ENCODE peak calls at places on chromosomes 13 and 19, in ten cellular contexts. X is breast epithelium; F is colonic mucosa; S is tibial nerve; G is upper lobe of right lung; M is endothelial cell of umbilical vein; J is lung; R is SJSA1; B is CD4-positive, alpha-beta T cell; Z is kidney. V is an unnamed sample.

GRCh38 chr19:45153339-45154063 is 7.3 kb downstream of the NKPD1 start:
- DNase-seq in G (no peak), B (peak; percentile 15), Z (peak; percentile 75), M (peak; percentile 34), R (no peak), J (no peak), F (peak; percentile 35), X (no peak), S (no peak), V (no peak)

GRCh38 chr13:49777746-49778614 is 14.5 kb downstream of the KPNA3 start:
- DNase-seq in F (no peak), B (no peak), R (no peak), S (no peak), G (no peak), Z (no peak), X (no peak), M (no peak), J (no peak), V (no peak)

GRCh38 chr13:113141591-113141950 is 16.9 kb upstream of the PROZ start:
- DNase-seq in M (no peak), Z (peak; percentile 72), F (no peak), B (no peak), S (no peak), X (no peak), G (no peak), R (no peak), J (no peak), V (no peak)

GRCh38 chr13:52600666-52601065 is 41.6 kb upstream of the HNRNPA1L2 start:
- DNase-seq in F (no peak), B (no peak), X (no peak), M (peak; percentile 61), Z (no peak), S (no peak), R (no peak), G (no peak), J (no peak), V (no peak)

GRCh38 chr13:21148557-21149258 is 27.6 kb downstream of the SKA3 start:
- DNase-seq in Z (no peak), X (no peak), S (no peak), B (no peak), R (no peak), G (no peak), F (no peak), M (no peak), J (no peak), V (no peak)

GRCh38 chr13:76820759-76821158 is 65.4 kb downstream of the KCTD12 start:
- DNase-seq in M (no peak), Z (no peak), R (no peak), F (no peak), G (no peak), J (no peak), X (peak; percentile 32), B (no peak), S (peak; percentile 66), V (no peak)

GRCh38 chr13:18944501-18945068 is 237.0 kb downstream of the TUBA3C start:
- DNase-seq in B (no peak), F (no peak), Z (peak; percentile 69), J (no peak), G (peak; percentile 61), X (no peak), M (no peak), S (no peak), R (no peak), V (no peak)

GRCh38 chr13:84844473-84844872 is 954.7 kb downstream of the SLITRK6 start:
- DNase-seq in S (no peak), M (no peak), F (no peak), J (no peak), X (no peak), Z (no peak), G (no peak), B (no peak), R (no peak), V (no peak)

GRCh38 chr13:113668491-113668971 is 1.5 kb downstream of the GRK1 start:
- DNase-seq in G (peak; percentile 61), R (peak; percentile 61), Z (peak; percentile 48), S (peak; percentile 8), B (no peak), M (no peak), J (no peak), X (no peak), F (no peak), V (no peak)

GRCh38 chr13:106318941-106319411 is 216.5 kb downstream of the EFNB2 start:
- DNase-seq in J (peak; percentile 48), S (no peak), F (no peak), B (no peak), R (no peak), G (no peak), X (no peak), Z (no peak), M (peak; percentile 97), V (peak; percentile 74)

GRCh38 chr13:34469212-34469983 is 472.7 kb upstream of the NBEA start:
- DNase-seq in G (no peak), J (no peak), X (no peak), F (no peak), S (no peak), B (no peak), M (peak; percentile 76), R (no peak), Z (no peak), V (no peak)

GRCh38 chr13:81551036-81551435 is 1210.1 kb upstream of the SPRY2 start:
- DNase-seq in J (no peak), F (no peak), G (no peak), X (no peak), Z (no peak), M (no peak), R (no peak), B (no peak), S (no peak), V (no peak)

GRCh38 chr13:42038661-42039456 is 9.6 kb upstream of the DGKH start:
- DNase-seq in J (no peak), F (no peak), X (no peak), S (no peak), M (no peak), R (no peak), Z (peak; percentile 66), G (no peak), B (no peak), V (no peak)

GRCh38 chr13:109971006-109971744 is 184.8 kb upstream of the IRS2 start:
- DNase-seq in M (no peak), S (no peak), B (no peak), F (no peak), Z (no peak), G (no peak), J (no peak), R (peak; percentile 56), X (no peak), V (no peak)

GRCh38 chr19:12325690-12326089 is 7.7 kb downstream of the ZNF563 start:
- DNase-seq in G (no peak), Z (no peak), R (no peak), S (no peak), M (no peak), X (no peak), F (no peak), B (no peak), J (no peak), V (no peak)
- H3K9me3 ChIP-seq in G (no peaks in the 10 kb centered on the region), Z (no peaks in the 10 kb centered on the region), R (peaks cover 9% of the 10 kb centered on the region), S (no peaks in the 10 kb centered on the region), M (no peaks in the 10 kb centered on the region), X (no peaks in the 10 kb centered on the region), F (no peaks in the 10 kb centered on the region), B (peaks cover 14% of the 10 kb centered on the region), J (no peaks in the 10 kb centered on the region), V (peaks cover 9% of the 10 kb centered on the region)

GRCh38 chr19:50498219-50499056 is 12.6 kb downstream of the JOSD2 start:
- DNase-seq in S (no peak), Z (no peak), G (no peak), R (no peak), B (no peak), J (no peak), F (no peak), X (no peak), M (no peak), V (no peak)
- H3K27ac ChIP-seq in S (no peak overlapping the region), Z (no peak overlapping the region), G (no peak overlapping the region), R (no peak overlapping the region), B (no peak overlapping the region), J (no peak overlapping the region), F (no peak overlapping the region), X (no peak overlapping the region), M (no peak overlapping the region), V (no peak overlapping the region)

GRCh38 chr19:35108730-35109129 is 6.9 kb upstream of the FXYD3 start:
- DNase-seq in F (no peak), B (no peak), R (no peak), Z (no peak), G (no peak), S (no peak), M (no peak), J (no peak), X (no peak), V (no peak)
- H3K9me3 ChIP-seq in F (no peaks in the 10 kb centered on the region), B (no peaks in the 10 kb centered on the region), R (no peaks in the 10 kb centered on the region), Z (no peaks in the 10 kb centered on the region), G (no peaks in the 10 kb centered on the region), S (no peaks in the 10 kb centered on the region), M (no peaks in the 10 kb centered on the region), J (no peaks in the 10 kb centered on the region), X (no peaks in the 10 kb centered on the region), V (peaks cover 12% of the 10 kb centered on the region)

GRCh38 chr19:6480843-6481415 is 658 bp downstream of the DENND1C start:
- DNase-seq in B (no peak), J (no peak), R (no peak), S (no peak), X (no peak), F (no peak), Z (no peak), M (no peak), G (no peak), V (no peak)
- H3K27ac ChIP-seq in B (peak overlapping the region; percentile 87), J (no peak overlapping the region), R (no peak overlapping the region), S (no peak overlapping the region), X (no peak overlapping the region), F (peak overlapping the region; percentile 24), Z (no peak overlapping the region), M (no peak overlapping the region), G (peak overlapping the region; percentile 79), V (no peak overlapping the region)

GRCh38 chr19:12626958-12627357 is 16.2 kb downstream of the ZNF791 start:
- DNase-seq in S (no peak), M (no peak), Z (no peak), X (no peak), J (no peak), R (no peak), G (peak; percentile 5), F (no peak), B (no peak), V (no peak)

GRCh38 chr19:12628040-12629022 is 17.6 kb downstream of the ZNF791 start:
- DNase-seq in F (no peak), J (no peak), X (no peak), B (no peak), S (no peak), M (no peak), Z (no peak), R (no peak), G (no peak), V (no peak)

GRCh38 chr19:12629215-12629614 is 18.5 kb downstream of the ZNF791 start:
- DNase-seq in Z (no peak), X (no peak), F (no peak), R (no peak), J (no peak), S (no peak), G (no peak), M (no peak), B (no peak), V (no peak)

GRCh38 chr19:12617646-12618045 is 6.9 kb downstream of the ZNF791 start:
- DNase-seq in Z (no peak), B (no peak), S (no peak), M (no peak), G (peak; percentile 1), F (no peak), R (no peak), X (no peak), J (no peak), V (no peak)

GRCh38 chr19:12623361-12624031 is 12.8 kb downstream of the ZNF791 start:
- DNase-seq in R (no peak), M (no peak), G (no peak), S (no peak), F (no peak), J (no peak), B (no peak), X (no peak), Z (no peak), V (no peak)
- H3K9me3 ChIP-seq in R (peaks cover 43% of the 10 kb centered on the region), M (peaks cover 16% of the 10 kb centered on the region), G (peaks cover 7% of the 10 kb centered on the region), S (peaks cover 12% of the 10 kb centered on the region), F (peaks cover 6% of the 10 kb centered on the region), J (no peaks in the 10 kb centered on the region), B (peaks cover 17% of the 10 kb centered on the region), X (no peaks in the 10 kb centered on the region), Z (peaks cover 5% of the 10 kb centered on the region), V (peaks cover 83% of the 10 kb centered on the region)

V was measured in AG04450.